ENCODE peak calls at places on chromosomes 12 and 14, in four cellular contexts. Q is HCT116, G is DND-41, H is osteoblast. Y is an unnamed sample.

GRCh38 chr14:104930526-104931322 is 6.0 kb downstream of the PLD4 start:
- DNase-seq in Q (no peak), G (no peak), H (peak; percentile 88), Y (no peak)

GRCh38 chr12:57837779-57838562 is 8.6 kb downstream of the CTDSP2 start:
- DNase-seq in Q (no peak), G (peak; percentile 20), H (peak; percentile 93), Y (no peak)

GRCh38 chr14:75649773-75650172 is 10.9 kb downstream of the ERG28 start:
- DNase-seq in Q (no peak), G (no peak), H (no peak), Y (no peak)

GRCh38 chr12:110679201-110679600 is 9.7 kb downstream of the HVCN1 start:
- DNase-seq in Q (no peak), G (no peak), H (no peak), Y (no peak)

GRCh38 chr12:23049180-23049579 is 424.2 kb downstream of the ETNK1 start:
- DNase-seq in Q (no peak), G (no peak), H (no peak), Y (no peak)

GRCh38 chr12:109802828-109803227 is 30.4 kb downstream of the TRPV4 start:
- DNase-seq in Q (no peak), G (no peak), H (no peak), Y (no peak)

GRCh38 chr12:108826115-108826806 is 31.1 kb downstream of the SSH1 start:
- DNase-seq in Q (no peak), G (no peak), H (peak; percentile 92), Y (no peak)

GRCh38 chr12:12210983-12211382 is 55.9 kb downstream of the LRP6 start:
- DNase-seq in Q (no peak), G (peak; percentile 45), H (no peak), Y (no peak)

GRCh38 chr12:27002141-27002540 is 12.0 kb downstream of the TM7SF3 start:
- DNase-seq in Q (no peak), G (no peak), H (no peak), Y (no peak)

GRCh38 chr12:82415402-82415801 is 57.1 kb downstream of the METTL25 start:
- DNase-seq in Q (no peak), G (no peak), H (peak; percentile 21), Y (peak; percentile 40)

GRCh38 chr12:120965534-120966091 is 12.7 kb upstream of the HNF1A start:
- DNase-seq in Q (no peak), G (no peak), H (no peak), Y (no peak)

GRCh38 chr14:100623961-100624360 is 36.7 kb upstream of the BEGAIN start:
- DNase-seq in Q (no peak), G (no peak), H (no peak), Y (no peak)

GRCh38 chr14:104353921-104354701 is 215.7 kb downstream of the KIF26A start:
- DNase-seq in Q (no peak), G (no peak), H (peak; percentile 76), Y (no peak)

GRCh38 chr14:100155881-100156645 is 3.4 kb downstream of the DEGS2 start:
- DNase-seq in Q (no peak), G (no peak), H (no peak), Y (no peak)

GRCh38 chr12:57756406-57757341 is 1.8 kb downstream of the MARCHF9 start:
- DNase-seq in Q (no peak), G (peak; percentile 60), H (peak; percentile 94), Y (no peak)

GRCh38 chr12:98533723-98534251 is 18.4 kb downstream of the TMPO start:
- DNase-seq in Q (no peak), G (no peak), H (no peak), Y (no peak)

GRCh38 chr14:45073480-45073879 is 10.4 kb upstream of the PRPF39 start:
- DNase-seq in Q (no peak), G (no peak), H (no peak), Y (no peak)

GRCh38 chr12:118432812-118433540 is 56.6 kb downstream of the SUDS3 start:
- DNase-seq in Q (no peak), G (no peak), H (no peak), Y (no peak)

GRCh38 chr12:76552343-76552938 is 7.1 kb downstream of the OSBPL8 start:
- DNase-seq in Q (no peak), G (no peak), H (no peak), Y (no peak)

GRCh38 chr12:49259452-49259851 is 5.4 kb upstream of the TUBA1C start:
- DNase-seq in Q (no peak), G (no peak), H (no peak), Y (no peak)

GRCh38 chr12:88450130-88450529 is 130.1 kb downstream of the KITLG start:
- DNase-seq in Q (no peak), G (no peak), H (no peak), Y (no peak)

GRCh38 chr14:68958553-68958952 is 20.5 kb downstream of the ACTN1 start:
- DNase-seq in Q (no peak), G (no peak), H (no peak), Y (no peak)

GRCh38 chr14:73723411-73723798 is 9.2 kb upstream of the PNMA1 start:
- DNase-seq in Q (no peak), G (no peak), H (peak; percentile 96), Y (no peak)

GRCh38 chr14:92389598-92390126 is 66.7 kb downstream of the SLC24A4 start:
- DNase-seq in Q (no peak), G (no peak), H (no peak), Y (no peak)
- H2AFZ ChIP-seq in Q (no peak overlapping the region), G (no peak overlapping the region), H (no peak overlapping the region), Y (no peak overlapping the region)

GRCh38 chr12:100265732-100266131 is 1.1 kb downstream of the DEPDC4 start:
- DNase-seq in Q (no peak), G (no peak), H (no peak), Y (no peak)
- H3K4me3 ChIP-seq in Q (no peak overlapping the region), G (no peak overlapping the region), H (no peak overlapping the region), Y (no peak overlapping the region)

GRCh38 chr12:115433014-115433634 is 749.1 kb upstream of the TBX3 start:
- DNase-seq in Q (no peak), G (no peak), H (no peak), Y (no peak)

GRCh38 chr12:115439008-115439601 is 755.1 kb upstream of the TBX3 start:
- DNase-seq in Q (no peak), G (no peak), H (no peak), Y (no peak)

GRCh38 chr12:115438314-115438713 is 754.3 kb upstream of the TBX3 start:
- DNase-seq in Q (no peak), G (no peak), H (no peak), Y (no peak)

GRCh38 chr12:115440438-115440837 is 756.5 kb upstream of the TBX3 start:
- DNase-seq in Q (no peak), G (no peak), H (no peak), Y (no peak)

DNA sequence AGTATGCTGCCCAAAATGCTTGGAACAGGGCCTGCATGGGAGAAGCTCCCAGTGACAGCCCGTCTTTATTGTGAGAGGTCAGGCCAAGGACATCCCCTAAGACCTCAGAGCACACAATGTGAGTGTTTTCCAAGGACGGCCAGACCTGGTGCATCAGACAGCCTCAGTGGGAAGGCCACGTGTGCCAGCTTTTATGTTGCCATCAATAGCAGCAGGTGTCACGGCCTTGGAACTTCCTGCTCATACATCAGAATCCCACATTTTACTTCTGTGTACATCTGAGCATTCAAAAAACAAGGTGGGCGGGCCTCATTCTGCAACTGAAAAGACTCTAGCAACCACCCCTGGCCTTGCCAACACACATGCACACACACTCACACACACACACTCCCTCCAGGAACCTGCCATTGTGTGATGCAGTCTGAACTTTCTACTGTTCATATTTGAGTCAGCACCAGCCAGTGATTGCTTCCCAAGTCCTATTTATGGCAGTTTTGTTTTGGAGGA is 753.1 kb upstream of the TBX3 start:
- DNase-seq in Q (no peak), G (no peak), H (no peak), Y (no peak)
- H2AFZ ChIP-seq in Q (no peak overlapping the region), G (no peak overlapping the region), H (no peak overlapping the region), Y (no peak overlapping the region)

GRCh38 chr14:35940291-35940690 is 114.2 kb downstream of the BRMS1L start:
- DNase-seq in Q (no peak), G (peak; percentile 43), H (no peak), Y (no peak)
- H3K4me3 ChIP-seq in Q (no peak overlapping the region), G (peak overlapping the region; percentile 52), H (peak overlapping the region; percentile 51), Y (no peak overlapping the region)

GRCh38 chr12:46110928-46111699 is 120.7 kb upstream of the SCAF11 start:
- DNase-seq in Q (no peak), G (no peak), H (no peak), Y (no peak)

GRCh38 chr12:46107591-46107990 is 117.2 kb upstream of the SCAF11 start:
- DNase-seq in Q (no peak), G (no peak), H (no peak), Y (no peak)

GRCh38 chr12:46108721-46109120 is 118.3 kb upstream of the SCAF11 start:
- DNase-seq in Q (no peak), G (no peak), H (no peak), Y (no peak)

GRCh38 chr12:46110220-46110700 is 119.9 kb upstream of the SCAF11 start:
- DNase-seq in Q (no peak), G (no peak), H (no peak), Y (no peak)

GRCh38 chr12:46109343-46110219 is 119.2 kb upstream of the SCAF11 start:
- DNase-seq in Q (no peak), G (no peak), H (no peak), Y (no peak)
- H2AFZ ChIP-seq in Q (no peak overlapping the region), G (no peak overlapping the region), H (no peak overlapping the region), Y (no peak overlapping the region)

DNA sequence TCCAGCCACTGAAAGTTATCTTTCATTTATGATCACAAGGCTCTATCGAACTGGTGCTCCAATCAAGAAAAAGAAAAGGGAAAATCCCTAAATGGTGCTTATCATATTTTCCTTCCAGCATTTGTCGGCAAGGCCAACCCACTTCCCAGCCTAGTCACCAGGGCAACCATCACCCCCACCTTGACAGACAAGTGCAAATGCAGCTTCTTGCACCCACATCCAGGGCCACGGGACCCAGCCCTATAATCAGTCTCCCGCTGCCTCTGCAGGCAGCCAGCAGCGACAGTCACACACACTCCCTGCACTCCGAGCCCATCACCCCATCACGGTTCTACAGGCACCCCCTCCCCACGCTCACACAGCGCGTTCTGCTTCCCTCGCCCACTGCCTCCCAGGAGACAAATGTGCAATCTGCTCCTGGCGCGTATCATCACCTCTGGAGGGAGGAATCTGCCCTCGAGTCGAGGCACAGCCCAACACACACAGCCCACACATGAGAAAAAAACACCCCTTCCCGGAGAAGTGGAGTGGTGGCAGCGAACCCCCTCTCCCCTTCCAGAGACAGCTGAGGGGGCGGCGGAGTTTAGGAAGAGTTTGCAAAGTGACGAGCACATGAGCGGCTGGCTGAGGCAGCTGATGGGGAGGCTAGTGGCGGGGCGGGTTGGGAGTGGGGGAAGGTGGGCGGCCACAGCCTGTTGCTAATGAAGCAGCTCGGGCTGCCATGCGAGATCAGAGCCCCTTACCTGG is 9.3 kb upstream of the PPP4R4 start:
- DNase-seq in Q (no peak), G (no peak), H (no peak), Y (no peak)
- H3K4me3 ChIP-seq in Q (no peak overlapping the region), G (no peak overlapping the region), H (no peak overlapping the region), Y (no peak overlapping the region)

DNA sequence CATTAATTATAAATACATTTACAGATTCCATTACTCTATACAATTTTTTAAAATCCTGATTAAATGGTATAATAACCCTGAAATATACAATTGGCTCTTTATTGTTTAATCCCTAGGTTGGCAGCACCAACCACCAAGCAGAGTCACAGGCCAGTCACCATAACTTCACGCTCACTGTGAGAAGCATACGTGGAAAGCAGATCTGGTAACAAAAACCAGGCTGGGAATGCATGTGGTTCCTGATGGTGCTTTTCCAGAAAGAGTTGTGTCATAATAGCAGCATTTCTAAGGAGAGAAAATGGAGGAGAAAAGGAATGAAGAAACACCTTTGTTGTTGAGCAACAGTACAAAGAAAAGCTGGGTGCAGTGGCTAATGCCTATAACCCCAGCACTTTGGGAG is 66.1 kb downstream of the SIX6 start:
- DNase-seq in Q (no peak), G (no peak), H (no peak), Y (no peak)
- H2AFZ ChIP-seq in Q (no peak overlapping the region), G (no peak overlapping the region), H (no peak overlapping the region), Y (no peak overlapping the region)

Y was measured in keratinocyte.